ENCODE peak calls at places on chromosomes 11 and 22, in five cellular contexts. W is EL, B is hepatic stellate cell, D is head of caudate nucleus, S is neuronal stem cell. O is an unnamed sample.

GRCh38 chr11:831132-831864 is 1.5 kb upstream of the CD151 start:
- DNase-seq in W (peak), S (no peak), D (no peak), B (no peak), O (no peak)

GRCh38 chr11:119501777-119502405 is 78.9 kb upstream of the THY1 start:
- DNase-seq in W (no peak), B (no peak), D (peak), S (no peak), O (no peak)

GRCh38 chr22:26904483-26904882 is 247.1 kb downstream of the MIAT start:
- DNase-seq in W (peak), D (no peak), B (no peak), S (no peak), O (no peak)

GRCh38 chr11:19790831-19791552 is 78.4 kb downstream of the NAV2 start:
- DNase-seq in S (no peak), W (no peak), B (no peak), D (no peak), O (no peak)

GRCh38 chr11:16211407-16211806 is 144.9 kb downstream of the SOX6 start:
- DNase-seq in W (no peak), D (no peak), B (no peak), S (no peak), O (no peak)

GRCh38 chr11:44521148-44521547 is 44.3 kb upstream of the CD82 start:
- DNase-seq in S (no peak), W (no peak), B (no peak), D (no peak), O (no peak)

GRCh38 chr11:88384004-88384677 is 46.6 kb upstream of the CTSC start:
- DNase-seq in D (no peak), S (no peak), W (peak), B (peak), O (peak)

GRCh38 chr11:102007567-102008437 is 39.4 kb upstream of the CFAP300 start:
- DNase-seq in D (no peak), S (peak), W (peak), B (peak), O (peak)

GRCh38 chr11:71236836-71237475 is 15.4 kb downstream of the SHANK2 start:
- DNase-seq in W (no peak), D (no peak), B (no peak), S (no peak), O (no peak)

GRCh38 chr11:95884364-95884763 is 39.5 kb downstream of the MTMR2 start:
- DNase-seq in D (no peak), B (no peak), S (no peak), W (peak), O (no peak)

GRCh38 chr11:12888525-12889158 is 120.5 kb upstream of the RASSF10 start:
- DNase-seq in W (peak), D (peak), S (peak), B (peak), O (peak)

GRCh38 chr11:86627776-86628455 is 44.5 kb downstream of the ME3 start:
- DNase-seq in D (no peak), W (no peak), S (no peak), B (no peak), O (no peak)

GRCh38 chr11:102361100-102362021 is 14.3 kb downstream of the BIRC2 start:
- DNase-seq in W (no peak), D (no peak), B (no peak), S (no peak), O (no peak)

GRCh38 chr11:126112547-126112946 is 49.9 kb upstream of the CDON start:
- DNase-seq in D (no peak), S (no peak), W (no peak), B (no peak), O (no peak)